ENCODE peak calls at places on chromosomes 6 and 20, in four cellular contexts. C is NCI-H510A; I is non-pigmented ciliary epithelial cell; A is stimulated activated naive CD8-positive, alpha-beta T cell treated with anti-CD3 and anti-CD28 coated beads, Interleukin-15, Interleukin-2, amounts not matched to agents 100 U/mL and 50 U/mL, for 24 hours. Q is an unnamed sample.

GRCh38 chr6:45419574-45420082 is 41.9 kb upstream of the SUPT3H start:
- DNase-seq in I (no peak), C (peak), A (peak), Q (peak)

GRCh38 chr6:43723737-43724295 is 36.2 kb upstream of the MRPS18A start:
- DNase-seq in I (no peak), C (peak), A (peak), Q (no peak)

GRCh38 chr20:19456600-19457390 is 244.4 kb downstream of the SLC24A3 start:
- DNase-seq in C (no peak), A (no peak), I (no peak), Q (no peak)

GRCh38 chr20:6053776-6054688 is at the start of gene LRRN4:
- DNase-seq in C (peak), A (no peak), I (no peak), Q (peak)

GRCh38 chr20:23155141-23155590 is 69.0 kb upstream of the CD93 start:
- DNase-seq in C (no peak), A (no peak), I (no peak), Q (no peak)

GRCh38 chr6:38861957-38862401 is 146.9 kb downstream of the DNAH8 start:
- DNase-seq in A (no peak), I (no peak), C (no peak), Q (peak)

GRCh38 chr6:47034919-47035318 is 7.2 kb downstream of the ADGRF1 start:
- DNase-seq in C (peak), A (no peak), I (peak), Q (no peak)

GRCh38 chr20:63347081-63347741 is 13.9 kb downstream of the CHRNA4 start:
- DNase-seq in C (no peak), A (no peak), I (no peak), Q (peak)

GRCh38 chr6:89025633-89026032 is 54.9 kb upstream of the PNRC1 start:
- DNase-seq in A (no peak), C (no peak), I (no peak), Q (no peak)

GRCh38 chr6:38638941-38639497 is 710 bp downstream of the BTBD9 start:
- DNase-seq in A (peak), C (peak), I (no peak), Q (peak)

GRCh38 chr6:107264357-107264831 is 149.1 kb upstream of the BEND3 start:
- DNase-seq in A (no peak), C (no peak), I (peak), Q (no peak)

GRCh38 chr6:5866547-5867051 is 140.1 kb downstream of the NRN1 start:
- DNase-seq in I (peak), A (peak), C (peak), Q (no peak)

GRCh38 chr20:60559462-60559861 is 601.2 kb downstream of the CDH26 start:
- DNase-seq in A (no peak), I (no peak), C (peak), Q (no peak)

GRCh38 chr20:46226602-46227001 is 81.7 kb downstream of the CDH22 start:
- DNase-seq in C (no peak), A (peak), I (no peak), Q (no peak)

GRCh38 chr6:85068221-85068620 is 303.8 kb upstream of the TBX18 start:
- DNase-seq in A (no peak), C (no peak), I (no peak), Q (no peak)

GRCh38 chr6:134015719-134016557 is 36.5 kb downstream of the SLC2A12 start:
- DNase-seq in C (no peak), A (no peak), I (no peak), Q (no peak)

GRCh38 chr6:139531148-139531547 is 156.7 kb upstream of the CITED2 start:
- DNase-seq in I (no peak), C (no peak), A (no peak), Q (peak)

GRCh38 chr20:51800132-51800721 is 2.1 kb downstream of the SALL4 start:
- DNase-seq in I (no peak), A (peak), C (peak), Q (peak)

GRCh38 chr20:37699202-37699601 is 5.4 kb downstream of the CTNNBL1 start:
- DNase-seq in A (no peak), I (no peak), C (no peak), Q (no peak)

GRCh38 chr20:24465730-24466129 is 3.7 kb upstream of the SYNDIG1 start:
- DNase-seq in I (no peak), A (no peak), C (no peak), Q (no peak)

GRCh38 chr6:100663219-100663863 is 198.6 kb upstream of the SIM1 start:
- DNase-seq in A (no peak), C (no peak), I (peak), Q (no peak)

GRCh38 chr6:157956171-157956730 is 25.4 kb upstream of the SYNJ2 start:
- DNase-seq in C (no peak), I (no peak), A (no peak), Q (no peak)

GRCh38 chr6:4936681-4937041 is 67.2 kb downstream of the RPP40 start:
- DNase-seq in I (no peak), A (no peak), C (no peak), Q (no peak)

GRCh38 chr6:3920321-3920720 is 71.1 kb downstream of the FAM50B start:
- DNase-seq in I (no peak), A (no peak), C (no peak), Q (no peak)

GRCh38 chr6:150322452-150322851 is 46.4 kb upstream of the IYD start:
- DNase-seq in A (no peak), C (no peak), I (no peak), Q (no peak)

GRCh38 chr6:34638834-34639736 is 57.5 kb downstream of the ILRUN start:
- DNase-seq in I (no peak), C (no peak), A (no peak), Q (no peak)

GRCh38 chr6:36853325-36853724 is 14.1 kb upstream of the CPNE5 start:
- DNase-seq in A (no peak), I (peak), C (no peak), Q (no peak)

GRCh38 chr6:113671440-113671839 is 185.7 kb upstream of the MARCKS start:
- DNase-seq in C (no peak), A (no peak), I (no peak), Q (no peak)

GRCh38 chr6:21381336-21381963 is 212.1 kb upstream of the SOX4 start:
- DNase-seq in A (no peak), C (no peak), I (no peak), Q (no peak)

GRCh38 chr6:125198285-125199009 is 44.9 kb downstream of the TPD52L1 start:
- DNase-seq in I (no peak), A (no peak), C (no peak), Q (no peak)

GRCh38 chr6:106556368-106556960 is 72.8 kb downstream of the RTN4IP1 start:
- DNase-seq in A (no peak), C (no peak), I (no peak), Q (no peak)

GRCh38 chr20:62952373-62953166 is at the start of gene SLC17A9:
- DNase-seq in I (no peak), A (peak), C (no peak), Q (peak)

GRCh38 chr6:2030682-2031244 is 214.6 kb downstream of the GMDS start:
- DNase-seq in A (no peak), I (no peak), C (peak), Q (no peak)

GRCh38 chr20:23162887-23163286 is 76.8 kb upstream of the CD93 start:
- DNase-seq in C (no peak), A (no peak), I (no peak), Q (no peak)

GRCh38 chr20:57620274-57620990 is at the start of gene ZBP1:
- DNase-seq in C (no peak), I (no peak), A (peak), Q (peak)

GRCh38 chr20:19785173-19785799 is 27.2 kb downstream of the RIN2 start:
- DNase-seq in C (no peak), A (no peak), I (no peak), Q (no peak)

GRCh38 chr6:129280719-129281118 is 397.8 kb downstream of the LAMA2 start:
- DNase-seq in A (peak), C (no peak), I (no peak), Q (no peak)

GRCh38 chr20:48791014-48791413 is 36.8 kb downstream of the PREX1 start:
- DNase-seq in I (no peak), C (peak), A (no peak), Q (no peak)